ENCODE peak calls at places on chromosomes 13 and 19, in nine cellular contexts. One of them, this sample, is unnamed.

GRCh38 chr19:4547303-4548237 is 7.7 kb upstream of the LRG1 start:
- DNase-seq in A549: no peak
- DNase-seq in GM23338: no peak
- DNase-seq in Panc1: no peak
- DNase-seq in SK-N-SH: peak; percentile 59
- DNase-seq in HCT116: no peak
- DNase-seq in K562: peak; percentile 50
- DNase-seq in GM12878: no peak
- DNase-seq in HepG2: no peak
- DNase-seq in this sample: peak; percentile 72

GRCh38 chr19:497861-498590 is 1.7 kb downstream of the MADCAM1 start:
- DNase-seq in GM23338: peak; percentile 37
- DNase-seq in Panc1: no peak
- DNase-seq in K562: no peak
- DNase-seq in A549: no peak
- DNase-seq in HepG2: no peak
- DNase-seq in GM12878: no peak
- DNase-seq in HCT116: no peak
- DNase-seq in SK-N-SH: peak; percentile 53
- DNase-seq in this sample: no peak

GRCh38 chr19:41427647-41428480 is 690 bp upstream of the B3GNT8 start:
- DNase-seq in K562: peak; percentile 72
- DNase-seq in HCT116: no peak
- DNase-seq in HepG2: no peak
- DNase-seq in GM12878: no peak
- DNase-seq in A549: no peak
- DNase-seq in Panc1: no peak
- DNase-seq in SK-N-SH: peak; percentile 56
- DNase-seq in GM23338: peak; percentile 63
- DNase-seq in this sample: peak; percentile 77

GRCh38 chr13:85541476-85541875 is 257.7 kb downstream of the SLITRK6 start:
- DNase-seq in K562: no peak
- DNase-seq in GM23338: no peak
- DNase-seq in A549: no peak
- DNase-seq in SK-N-SH: no peak
- DNase-seq in HepG2: no peak
- DNase-seq in HCT116: no peak
- DNase-seq in Panc1: no peak
- DNase-seq in GM12878: no peak
- DNase-seq in this sample: no peak

GRCh38 chr13:45441633-45442032 is 23.1 kb upstream of the COG3 start:
- DNase-seq in HCT116: no peak
- DNase-seq in A549: no peak
- DNase-seq in HepG2: peak; percentile 70
- DNase-seq in GM12878: peak; percentile 60
- DNase-seq in SK-N-SH: no peak
- DNase-seq in Panc1: no peak
- DNase-seq in K562: no peak
- DNase-seq in GM23338: no peak
- DNase-seq in this sample: no peak

GRCh38 chr19:5108123-5108613 is 139.3 kb downstream of the KDM4B start:
- DNase-seq in SK-N-SH: peak; percentile 87
- DNase-seq in Panc1: no peak
- DNase-seq in GM12878: no peak
- DNase-seq in GM23338: no peak
- DNase-seq in HepG2: no peak
- DNase-seq in HCT116: no peak
- DNase-seq in A549: no peak
- DNase-seq in K562: no peak
- DNase-seq in this sample: no peak

GRCh38 chr19:13057147-13057572 is 45.5 kb downstream of the LYL1 start:
- DNase-seq in HCT116: no peak
- DNase-seq in GM12878: no peak
- DNase-seq in Panc1: no peak
- DNase-seq in K562: no peak
- DNase-seq in SK-N-SH: no peak
- DNase-seq in GM23338: no peak
- DNase-seq in HepG2: peak; percentile 37
- DNase-seq in A549: no peak
- DNase-seq in this sample: no peak

GRCh38 chr13:40916207-40916998 is 102.7 kb downstream of the ELF1 start:
- DNase-seq in Panc1: no peak
- DNase-seq in K562: no peak
- DNase-seq in A549: no peak
- DNase-seq in GM23338: no peak
- DNase-seq in GM12878: no peak
- DNase-seq in HepG2: no peak
- DNase-seq in HCT116: no peak
- DNase-seq in SK-N-SH: peak; percentile 54
- DNase-seq in this sample: no peak

GRCh38 chr13:110062777-110063442 is 244.0 kb downstream of the COL4A1 start:
- DNase-seq in HCT116: no peak
- DNase-seq in K562: no peak
- DNase-seq in GM23338: no peak
- DNase-seq in HepG2: no peak
- DNase-seq in SK-N-SH: no peak
- DNase-seq in A549: no peak
- DNase-seq in Panc1: no peak
- DNase-seq in GM12878: no peak
- DNase-seq in this sample: no peak

GRCh38 chr19:45058622-45059159 is 17.6 kb downstream of the ZNF296 start:
- DNase-seq in K562: no peak
- DNase-seq in A549: no peak
- DNase-seq in HepG2: no peak
- DNase-seq in Panc1: no peak
- DNase-seq in GM12878: no peak
- DNase-seq in SK-N-SH: no peak
- DNase-seq in HCT116: no peak
- DNase-seq in GM23338: no peak
- DNase-seq in this sample: no peak

GRCh38 chr13:113065406-113066141 is 40.0 kb upstream of the F7 start:
- DNase-seq in K562: no peak
- DNase-seq in GM12878: no peak
- DNase-seq in Panc1: no peak
- DNase-seq in A549: no peak
- DNase-seq in HepG2: no peak
- DNase-seq in GM23338: no peak
- DNase-seq in HCT116: no peak
- DNase-seq in SK-N-SH: no peak
- DNase-seq in this sample: no peak

GRCh38 chr19:39319098-39319891 is 1.4 kb downstream of the LRFN1 start:
- DNase-seq in GM12878: no peak
- DNase-seq in Panc1: no peak
- DNase-seq in HCT116: no peak
- DNase-seq in K562: no peak
- DNase-seq in HepG2: no peak
- DNase-seq in A549: no peak
- DNase-seq in SK-N-SH: no peak
- DNase-seq in GM23338: no peak
- DNase-seq in this sample: no peak

GRCh38 chr13:43388282-43389034 is 365.1 kb downstream of the DNAJC15 start:
- DNase-seq in SK-N-SH: no peak
- DNase-seq in HepG2: no peak
- DNase-seq in GM12878: no peak
- DNase-seq in GM23338: no peak
- DNase-seq in A549: no peak
- DNase-seq in Panc1: no peak
- DNase-seq in HCT116: peak; percentile 16
- DNase-seq in K562: no peak
- DNase-seq in this sample: no peak

DNA sequence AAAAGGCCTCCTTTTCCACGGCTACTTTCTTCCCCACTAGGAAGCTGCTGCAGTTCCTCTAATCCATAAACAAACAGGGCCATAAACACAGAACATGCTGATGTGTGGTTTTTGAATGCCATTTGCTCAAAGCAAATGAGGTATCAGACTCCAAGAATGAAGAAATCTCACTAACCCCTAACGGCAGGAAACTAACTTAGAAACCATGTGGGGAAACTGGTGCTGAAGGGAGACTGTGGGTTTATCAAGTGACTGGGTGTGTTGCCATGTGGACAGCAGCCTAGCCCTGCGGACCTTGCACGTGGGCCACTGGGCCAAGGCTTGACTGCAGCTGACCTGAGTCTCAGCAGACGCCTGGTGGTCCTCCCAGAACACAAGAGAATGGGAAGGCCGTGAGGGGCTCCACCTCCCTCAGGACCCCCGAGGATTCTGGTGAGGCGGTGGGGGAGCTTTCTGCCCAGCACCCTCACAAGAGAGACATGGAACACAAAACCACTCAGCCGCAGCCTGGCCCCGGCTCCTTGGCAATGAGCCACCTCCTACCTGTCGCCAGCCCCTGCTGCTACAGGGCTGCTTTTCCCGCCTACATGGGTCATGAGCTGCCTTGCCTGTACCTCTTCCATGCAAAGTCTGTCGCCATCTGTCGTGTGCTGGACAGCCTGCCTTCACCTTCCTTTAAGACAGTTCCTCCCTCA is 10.6 kb downstream of the SLC15A1 start:
- DNase-seq in HepG2: no peak
- DNase-seq in K562: no peak
- DNase-seq in Panc1: no peak
- DNase-seq in SK-N-SH: no peak
- DNase-seq in A549: no peak
- DNase-seq in GM12878: no peak
- DNase-seq in GM23338: no peak
- DNase-seq in HCT116: no peak
- DNase-seq in this sample: no peak
- TF ChIP-seq REST in HepG2: no peak
- TF ChIP-seq REST in K562: no peak
- TF ChIP-seq REST in Panc1: no peak
- TF ChIP-seq REST in SK-N-SH: no peak
- TF ChIP-seq REST in A549: no peak
- TF ChIP-seq REST in GM12878: no peak
- TF ChIP-seq REST in GM23338: no peak
- TF ChIP-seq REST in HCT116: no peak
- TF ChIP-seq REST in this sample: no peak

GRCh38 chr13:44420376-44421220 is 47.0 kb downstream of the SERP2 start:
- DNase-seq in Panc1: no peak
- DNase-seq in GM12878: no peak
- DNase-seq in HCT116: no peak
- DNase-seq in HepG2: no peak
- DNase-seq in SK-N-SH: no peak
- DNase-seq in A549: no peak
- DNase-seq in GM23338: peak; percentile 49
- DNase-seq in K562: no peak
- DNase-seq in this sample: no peak
- TF ChIP-seq REST in Panc1: no peak
- TF ChIP-seq REST in GM12878: no peak
- TF ChIP-seq REST in HCT116: no peak
- TF ChIP-seq REST in HepG2: no peak
- TF ChIP-seq REST in SK-N-SH: no peak
- TF ChIP-seq REST in A549: no peak
- TF ChIP-seq REST in GM23338: no peak
- TF ChIP-seq REST in K562: no peak
- TF ChIP-seq REST in this sample: no peak

GRCh38 chr13:99746857-99747710 is 224.5 kb downstream of the ZIC5 start:
- DNase-seq in HepG2: no peak
- DNase-seq in SK-N-SH: no peak
- DNase-seq in GM12878: no peak
- DNase-seq in Panc1: no peak
- DNase-seq in GM23338: peak; percentile 77
- DNase-seq in K562: no peak
- DNase-seq in HCT116: no peak
- DNase-seq in A549: no peak
- DNase-seq in this sample: no peak

GRCh38 chr13:99751517-99752199 is 219.9 kb downstream of the ZIC5 start:
- DNase-seq in GM23338: no peak
- DNase-seq in SK-N-SH: no peak
- DNase-seq in HCT116: no peak
- DNase-seq in Panc1: no peak
- DNase-seq in A549: no peak
- DNase-seq in HepG2: no peak
- DNase-seq in K562: no peak
- DNase-seq in GM12878: no peak
- DNase-seq in this sample: no peak

GRCh38 chr13:99750951-99751350 is 220.6 kb downstream of the ZIC5 start:
- DNase-seq in HCT116: no peak
- DNase-seq in GM23338: no peak
- DNase-seq in K562: no peak
- DNase-seq in Panc1: no peak
- DNase-seq in HepG2: no peak
- DNase-seq in A549: no peak
- DNase-seq in GM12878: no peak
- DNase-seq in SK-N-SH: no peak
- DNase-seq in this sample: no peak

GRCh38 chr13:99752373-99752772 is 219.2 kb downstream of the ZIC5 start:
- DNase-seq in HepG2: no peak
- DNase-seq in K562: no peak
- DNase-seq in A549: no peak
- DNase-seq in GM23338: no peak
- DNase-seq in HCT116: no peak
- DNase-seq in GM12878: no peak
- DNase-seq in SK-N-SH: no peak
- DNase-seq in Panc1: no peak
- DNase-seq in this sample: no peak

GRCh38 chr13:99749627-99750026 is 221.9 kb downstream of the ZIC5 start:
- DNase-seq in HCT116: no peak
- DNase-seq in A549: no peak
- DNase-seq in GM23338: peak; percentile 70
- DNase-seq in SK-N-SH: no peak
- DNase-seq in Panc1: no peak
- DNase-seq in HepG2: no peak
- DNase-seq in K562: no peak
- DNase-seq in GM12878: no peak
- DNase-seq in this sample: no peak
- TF ChIP-seq REST in HCT116: no peak
- TF ChIP-seq REST in A549: no peak
- TF ChIP-seq REST in GM23338: no peak
- TF ChIP-seq REST in SK-N-SH: no peak
- TF ChIP-seq REST in Panc1: no peak
- TF ChIP-seq REST in HepG2: no peak
- TF ChIP-seq REST in K562: no peak
- TF ChIP-seq REST in GM12878: no peak
- TF ChIP-seq REST in this sample: no peak

DNA sequence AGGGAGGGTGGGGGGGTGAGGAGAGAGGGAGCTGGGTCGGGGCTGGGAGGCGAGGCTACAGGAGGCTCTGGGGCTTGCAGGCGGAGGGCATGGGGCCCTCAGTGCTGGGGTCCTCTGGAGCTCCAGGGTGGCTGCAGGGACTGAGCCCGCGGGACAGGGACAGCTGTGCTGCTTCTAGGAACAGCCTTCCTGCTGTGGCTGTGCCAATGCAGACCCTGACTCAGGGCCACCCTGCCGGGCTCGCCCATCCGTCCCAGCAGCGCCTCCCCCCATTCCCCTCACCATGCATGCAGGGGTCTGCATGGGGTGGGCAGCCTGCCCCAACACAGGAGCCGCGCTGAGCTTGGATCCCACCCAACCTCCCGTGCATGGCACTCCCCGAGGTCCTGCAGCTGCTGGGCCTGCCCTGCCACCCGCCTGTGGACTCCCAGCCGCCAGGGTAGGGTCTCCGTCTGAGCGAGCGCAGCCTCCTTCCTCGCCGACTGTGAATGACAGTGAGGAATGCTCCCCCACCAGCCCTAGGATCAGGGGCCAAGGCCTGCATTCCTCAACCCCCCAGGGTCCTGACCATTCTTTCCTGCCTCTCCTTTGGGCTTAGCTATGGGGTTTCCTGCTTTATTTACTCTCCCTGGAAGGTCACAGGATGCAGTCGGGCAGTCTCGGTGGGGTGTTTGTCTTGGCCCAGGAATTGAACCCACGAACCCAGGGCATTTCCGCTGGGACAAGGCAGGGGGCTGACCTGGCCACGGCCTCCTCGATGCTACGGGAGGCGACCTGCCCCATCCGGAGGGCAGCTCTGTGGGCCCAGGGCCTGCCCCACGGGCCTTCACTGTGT is 23.4 kb downstream of the CEBPG start:
- DNase-seq in K562: no peak
- DNase-seq in HepG2: peak; percentile 95
- DNase-seq in A549: no peak
- DNase-seq in GM23338: peak; percentile 60
- DNase-seq in HCT116: no peak
- DNase-seq in Panc1: no peak
- DNase-seq in GM12878: no peak
- DNase-seq in SK-N-SH: peak; percentile 27
- DNase-seq in this sample: no peak
- TF ChIP-seq REST in K562: no peak
- TF ChIP-seq REST in HepG2: peak; percentile 79
- TF ChIP-seq REST in A549: no peak
- TF ChIP-seq REST in GM23338: no peak
- TF ChIP-seq REST in HCT116: no peak
- TF ChIP-seq REST in Panc1: no peak
- TF ChIP-seq REST in GM12878: no peak
- TF ChIP-seq REST in SK-N-SH: no peak
- TF ChIP-seq REST in this sample: no peak

This sample was measured in HL-60.